ENCODE peak calls at places on chromosomes 12 and 14, in six cellular contexts. P is astrocyte of the cerebellum; M is stomach; C is sigmoid colon; K is glutamatergic neuron; I is CD8-positive, alpha-beta T cell. R is an unnamed sample.

GRCh38 chr14:105974902-105975301 is 448.5 kb downstream of the TMEM121 start:
- DNase-seq in C (no peak), K (no peak), I (peak), M (no peak), P (no peak), R (no peak)

GRCh38 chr12:128783129-128783574 is 40.6 kb downstream of the SLC15A4 start:
- DNase-seq in C (peak), M (no peak), I (peak), K (no peak), P (no peak), R (no peak)

GRCh38 chr12:75722714-75723200 is 211.3 kb upstream of the KRR1 start:
- DNase-seq in P (peak), M (no peak), C (peak), K (no peak), I (peak), R (peak)

GRCh38 chr12:96396914-96397313 is 3.3 kb downstream of the CDK17 start:
- DNase-seq in I (no peak), C (no peak), K (no peak), M (no peak), P (no peak), R (no peak)

GRCh38 chr14:90828642-90829487 is 12.6 kb upstream of the TTC7B start:
- DNase-seq in M (peak), K (no peak), C (no peak), I (no peak), P (no peak), R (no peak)

GRCh38 chr14:72560331-72560730 is 333.6 kb downstream of the DPF3 start:
- DNase-seq in K (no peak), C (no peak), P (no peak), I (no peak), M (peak), R (no peak)

GRCh38 chr14:77459072-77459723 is 1.3 kb downstream of the AHSA1 start:
- DNase-seq in I (peak), K (peak), C (no peak), P (peak), M (peak), R (peak)

GRCh38 chr12:62772556-62772955 is 162.4 kb downstream of the PPM1H start:
- DNase-seq in K (no peak), I (no peak), M (no peak), C (no peak), P (no peak), R (no peak)

GRCh38 chr12:105676694-105677093 is 346.2 kb downstream of the C12orf75 start:
- DNase-seq in I (no peak), P (no peak), K (no peak), M (peak), C (no peak), R (no peak)

GRCh38 chr14:100307215-100308111 is 1.2 kb upstream of the SLC25A29 start:
- DNase-seq in C (no peak), I (no peak), P (no peak), K (peak), M (peak), R (no peak)

GRCh38 chr12:109449845-109450532 is 27.1 kb downstream of the KCTD10 start:
- DNase-seq in P (no peak), C (no peak), K (no peak), I (no peak), M (no peak), R (no peak)

GRCh38 chr14:105201156-105201927 is 20.2 kb upstream of the NUDT14 start:
- DNase-seq in C (no peak), I (no peak), P (no peak), M (no peak), K (peak), R (no peak)

GRCh38 chr14:22243971-22244581 is 344.9 kb downstream of the DAD1 start:
- DNase-seq in I (no peak), K (no peak), C (no peak), M (no peak), P (no peak), R (no peak)

GRCh38 chr12:112130461-112130998 is 5.2 kb downstream of the TRAFD1 start:
- DNase-seq in K (no peak), P (no peak), C (no peak), I (no peak), M (no peak), R (no peak)

GRCh38 chr12:80469681-80470080 is 25.6 kb downstream of the PTPRQ start:
- DNase-seq in P (no peak), K (no peak), C (no peak), M (no peak), I (no peak), R (no peak)

GRCh38 chr14:20379743-20380142 is 33.6 kb downstream of the TEP1 start:
- DNase-seq in M (no peak), P (no peak), K (no peak), I (no peak), C (no peak), R (no peak)

GRCh38 chr14:53144244-53144643 is 8.9 kb downstream of the DDHD1 start:
- DNase-seq in I (no peak), M (no peak), K (no peak), P (no peak), C (no peak), R (no peak)

GRCh38 chr12:117015811-117016210 is 83.4 kb downstream of the TESC start:
- DNase-seq in P (no peak), I (no peak), K (no peak), C (no peak), M (no peak), R (no peak)

GRCh38 chr12:110340706-110341105 is 59.7 kb downstream of the ATP2A2 start:
- DNase-seq in C (no peak), I (no peak), K (peak), P (no peak), M (no peak), R (no peak)

GRCh38 chr14:93057586-93058280 is 58.0 kb downstream of the ITPK1 start:
- DNase-seq in C (no peak), K (no peak), I (no peak), M (no peak), P (no peak), R (no peak)

GRCh38 chr14:103281496-103282231 is 52.4 kb upstream of the EIF5 start:
- DNase-seq in K (peak), P (peak), M (peak), C (peak), I (no peak), R (peak)

GRCh38 chr12:62931481-62931880 is 3.5 kb downstream of the PPM1H start:
- DNase-seq in C (no peak), I (no peak), P (no peak), K (no peak), M (no peak), R (no peak)

GRCh38 chr14:58663494-58664111 is 25.8 kb downstream of the DACT1 start:
- DNase-seq in K (peak), C (no peak), P (peak), M (no peak), I (no peak), R (no peak)

GRCh38 chr12:49344486-49345047 is 2.1 kb upstream of the DNAJC22 start:
- DNase-seq in I (no peak), M (no peak), P (no peak), C (no peak), K (no peak), R (no peak)

GRCh38 chr14:72613196-72613974 is 280.5 kb downstream of the DPF3 start:
- DNase-seq in I (no peak), P (no peak), M (peak), C (no peak), K (no peak), R (no peak)

GRCh38 chr14:53529519-53529918 is 376.4 kb upstream of the DDHD1 start:
- DNase-seq in M (no peak), I (no peak), C (no peak), P (no peak), K (no peak), R (no peak)

GRCh38 chr12:108966378-108967151 is 54.3 kb downstream of the SVOP start:
- DNase-seq in I (no peak), P (no peak), M (no peak), K (no peak), C (no peak), R (no peak)

GRCh38 chr14:51211149-51211548 is 28.9 kb upstream of the TMX1 start:
- DNase-seq in M (peak), C (no peak), I (no peak), K (no peak), P (peak), R (no peak)

GRCh38 chr12:133156125-133156690 is 25.1 kb upstream of the ZNF268 start:
- DNase-seq in C (no peak), M (no peak), K (no peak), P (no peak), I (no peak), R (no peak)

GRCh38 chr14:28875937-28876910 is 109.6 kb downstream of the FOXG1 start:
- DNase-seq in M (no peak), K (no peak), C (no peak), P (no peak), I (no peak), R (no peak)

GRCh38 chr12:108033091-108033490 is 96.0 kb upstream of the WSCD2 start:
- DNase-seq in M (no peak), P (no peak), K (no peak), C (no peak), I (no peak), R (no peak)

GRCh38 chr12:89239534-89239933 is 112.8 kb downstream of the DUSP6 start:
- DNase-seq in I (no peak), P (no peak), K (no peak), C (no peak), M (no peak), R (no peak)

GRCh38 chr12:8996682-8997405 is 7.5 kb downstream of the KLRG1 start:
- DNase-seq in C (no peak), I (peak), P (peak), K (no peak), M (no peak), R (no peak)

GRCh38 chr14:93970589-93970966 is 5.8 kb downstream of the ASB2 start:
- DNase-seq in P (no peak), K (no peak), M (peak), I (peak), C (no peak), R (no peak)

GRCh38 chr14:100864960-100865681 is 38.4 kb downstream of the RTL1 start:
- DNase-seq in I (no peak), P (no peak), K (no peak), M (no peak), C (peak), R (peak)

GRCh38 chr12:30201301-30202160 is 417.8 kb upstream of the TMTC1 start:
- DNase-seq in M (peak), P (no peak), K (peak), C (no peak), I (no peak), R (no peak)

GRCh38 chr12:121009744-121010143 is 6.5 kb downstream of the C12orf43 start:
- DNase-seq in P (peak), M (peak), C (no peak), K (peak), I (no peak), R (no peak)

GRCh38 chr12:39620664-39621658 is 1.4 kb upstream of the ABCD2 start:
- DNase-seq in C (no peak), P (no peak), K (no peak), M (no peak), I (peak), R (no peak)

GRCh38 chr12:65696227-65696626 is 128.1 kb upstream of the HMGA2 start:
- DNase-seq in C (no peak), M (no peak), I (no peak), P (no peak), K (no peak), R (no peak)

GRCh38 chr12:65703176-65703575 is 121.1 kb upstream of the HMGA2 start:
- DNase-seq in C (no peak), I (no peak), P (no peak), M (no peak), K (no peak), R (no peak)

GRCh38 chr12:65695077-65695865 is 129.0 kb upstream of the HMGA2 start:
- DNase-seq in P (peak), M (peak), I (no peak), K (no peak), C (no peak), R (peak)

DNA sequence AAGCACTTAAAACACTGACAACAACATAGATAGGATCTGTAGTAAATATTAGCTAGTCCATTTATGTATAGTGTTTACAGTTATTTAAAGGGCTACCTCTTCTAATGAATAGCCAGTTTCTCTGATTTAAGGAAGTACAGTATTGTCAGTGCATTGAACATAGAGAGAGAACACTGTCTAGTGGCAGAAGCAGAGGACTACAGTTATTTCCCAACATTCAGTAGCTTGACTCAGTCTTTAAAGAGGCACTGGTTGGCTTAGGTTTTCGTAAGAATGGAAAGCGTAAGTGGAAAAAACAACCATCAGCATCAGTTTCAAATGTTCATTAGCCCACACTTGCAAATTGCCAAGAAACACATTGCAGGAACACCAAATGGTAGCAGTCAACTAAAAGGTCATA is 125.0 kb upstream of the HMGA2 start:
- DNase-seq in K (no peak), I (no peak), M (no peak), P (no peak), C (no peak), R (no peak)
- TF ChIP-seq CTCF in K (no peak), I (no peak), M (no peak), P (peak), C (no peak), R (peak)

DNA sequence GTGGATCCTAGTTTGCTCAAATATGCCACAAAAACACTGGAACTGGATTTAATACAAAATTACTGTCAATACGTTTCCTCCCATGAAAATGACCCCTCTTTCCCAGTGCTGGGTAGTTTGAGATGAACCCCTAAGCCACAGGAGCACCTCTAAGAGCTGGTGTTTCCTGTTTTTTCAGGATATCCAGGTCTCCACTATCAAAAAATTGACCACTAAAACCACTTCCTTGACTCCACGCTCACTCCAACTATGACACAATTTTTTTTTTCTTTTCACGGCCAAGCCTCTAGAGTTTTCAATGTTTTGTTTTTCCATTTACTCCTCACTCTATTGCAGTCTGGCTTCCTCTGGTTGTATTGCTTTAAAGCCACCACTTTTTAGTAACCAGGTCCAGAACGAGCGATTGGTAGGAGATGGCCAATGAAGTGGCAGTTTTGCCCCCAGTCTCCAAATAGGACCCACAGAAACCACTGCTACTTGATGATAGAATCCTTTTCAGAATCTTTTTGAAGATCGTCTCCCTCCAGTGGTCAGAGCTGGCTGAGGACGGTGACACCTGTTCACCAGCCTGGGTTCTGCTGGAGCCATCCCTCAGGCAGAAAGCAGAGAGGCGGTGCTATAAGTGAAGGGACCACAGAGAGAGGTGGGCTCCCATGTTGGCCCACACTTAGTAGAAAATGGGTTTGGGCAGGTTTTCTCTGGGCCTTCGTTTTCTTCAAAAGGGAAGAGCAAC is 454.4 kb downstream of the VRK1 start:
- DNase-seq in M (no peak), K (no peak), C (no peak), I (no peak), P (no peak), R (no peak)
- TF ChIP-seq CTCF in M (no peak), K (no peak), C (no peak), I (no peak), P (no peak), R (no peak)

GRCh38 chr14:82999802-83000201 is 1466.1 kb upstream of the SEL1L start:
- DNase-seq in I (no peak), C (no peak), K (no peak), P (no peak), M (no peak), R (no peak)
- TF ChIP-seq CTCF in I (no peak), C (no peak), K (peak), P (peak), M (no peak), R (peak)

DNA sequence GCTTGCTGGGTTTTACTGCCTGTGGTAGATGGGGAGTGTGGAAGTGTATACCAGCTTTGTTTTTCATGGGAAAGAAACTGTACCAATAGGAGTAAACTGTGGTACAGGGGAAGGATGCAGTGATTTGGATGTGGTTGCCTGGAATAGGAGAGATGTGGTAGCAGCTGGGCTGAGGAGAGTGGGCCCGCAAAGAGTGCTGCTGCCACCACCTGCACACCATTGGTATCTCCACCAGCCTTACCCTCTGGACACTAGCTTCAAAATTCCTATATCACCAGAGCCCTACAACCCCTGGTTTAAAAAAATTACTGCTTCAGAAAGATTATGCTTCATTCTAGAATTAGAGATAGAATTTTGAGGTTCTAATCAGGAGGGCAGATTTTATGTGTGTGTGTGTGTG is 53.6 kb downstream of the AKAP6 start:
- DNase-seq in P (peak), I (no peak), M (no peak), K (peak), C (no peak), R (no peak)
- TF ChIP-seq CTCF in P (peak), I (no peak), M (no peak), K (no peak), C (no peak), R (peak)

DNA sequence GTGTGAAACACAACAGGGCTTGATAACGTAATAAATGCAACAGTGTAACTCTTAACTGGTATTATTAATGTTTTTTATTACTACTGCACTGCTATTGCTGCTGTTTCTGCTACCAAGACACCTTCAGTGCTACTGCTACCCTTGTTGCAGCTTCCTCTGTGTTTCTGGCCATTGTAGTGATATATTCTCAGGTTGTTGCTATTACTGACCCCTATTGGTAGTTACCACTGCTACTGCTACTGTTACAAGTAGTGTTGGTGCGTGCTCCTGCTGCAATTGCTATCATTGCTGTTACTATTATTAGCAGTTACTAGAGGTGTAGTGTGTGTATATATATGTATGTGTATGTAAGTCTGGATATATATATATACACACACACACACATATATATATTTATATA is 87.2 kb upstream of the PTPRB start:
- DNase-seq in K (no peak), I (no peak), P (no peak), M (no peak), C (no peak), R (no peak)
- TF ChIP-seq CTCF in K (no peak), I (no peak), P (peak), M (no peak), C (no peak), R (no peak)

DNA sequence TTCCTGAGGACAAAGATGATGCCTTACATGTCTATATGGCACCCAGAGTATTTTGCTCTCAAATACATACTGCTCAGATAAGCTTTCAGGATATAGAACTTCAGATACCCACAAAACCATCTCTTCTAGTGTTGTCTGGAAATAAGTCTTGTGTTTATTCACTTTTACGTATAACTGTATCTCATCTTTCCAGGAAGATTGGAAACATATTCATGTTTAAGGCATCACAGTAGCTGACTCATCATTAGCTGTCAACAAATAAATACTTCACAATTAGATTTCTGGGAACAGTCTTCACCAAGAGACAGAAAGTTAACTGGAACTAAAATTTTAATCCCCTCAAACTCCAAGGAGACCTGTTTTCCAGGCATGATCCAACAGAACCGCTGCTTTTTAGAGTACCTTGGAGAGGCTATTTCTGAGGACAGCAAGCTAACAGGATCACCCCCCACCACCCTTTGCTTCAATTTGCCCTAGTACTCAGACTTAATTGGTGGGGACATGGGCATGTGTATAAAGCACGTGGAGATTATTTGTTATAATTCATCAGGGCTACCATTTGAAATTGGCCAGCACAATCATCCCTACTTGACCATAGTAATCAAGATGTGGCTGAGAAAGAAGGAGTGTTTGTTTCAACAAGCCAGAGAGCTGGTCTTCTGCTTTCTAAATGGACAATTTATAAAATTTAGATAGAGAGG is 129.3 kb upstream of the HIF1A start:
- DNase-seq in M (no peak), I (no peak), P (no peak), K (no peak), C (no peak), R (peak)
- TF ChIP-seq CTCF in M (no peak), I (no peak), P (no peak), K (no peak), C (no peak), R (no peak)

GRCh38 chr12:751828-752672 is at the start of gene WNK1:
- DNase-seq in I (peak), C (peak), M (peak), K (peak), P (peak), R (peak)

GRCh38 chr12:752673-753400 is 458 bp downstream of the WNK1 start:
- DNase-seq in P (no peak), K (peak), I (peak), C (no peak), M (peak), R (peak)

GRCh38 chr12:754238-754816 is 1.9 kb downstream of the WNK1 start:
- DNase-seq in I (no peak), C (no peak), M (no peak), K (no peak), P (no peak), R (no peak)

GRCh38 chr12:753401-754237 is 1.2 kb downstream of the WNK1 start:
- DNase-seq in C (peak), K (peak), I (peak), M (peak), P (no peak), R (no peak)

GRCh38 chr12:754871-755562 is 2.6 kb downstream of the WNK1 start:
- DNase-seq in I (no peak), M (no peak), K (no peak), C (no peak), P (no peak), R (no peak)
- TF ChIP-seq CTCF in I (peak), M (peak), K (peak), C (peak), P (peak), R (peak)